ENCODE peak calls at places on chromosomes 16 and 17, in eight cellular contexts. One of them, this sample, is unnamed.

GRCh38 chr17:2222301-2222700 is 81.3 kb downstream of the SMG6 start:
- DNase-seq in bronchial epithelial cell: no peak
- DNase-seq in cardiac muscle cell: no peak
- DNase-seq in body of pancreas: no peak
- DNase-seq in NB4: no peak
- DNase-seq in heart right ventricle: no peak
- DNase-seq in fibroblast of lung: no peak
- DNase-seq in adrenal gland: no peak
- DNase-seq in this sample: no peak

GRCh38 chr17:73065376-73065775 is 27.1 kb downstream of the SLC39A11 start:
- DNase-seq in bronchial epithelial cell: no peak
- DNase-seq in cardiac muscle cell: no peak
- DNase-seq in body of pancreas: no peak
- DNase-seq in NB4: no peak
- DNase-seq in heart right ventricle: no peak
- DNase-seq in fibroblast of lung: no peak
- DNase-seq in adrenal gland: no peak
- DNase-seq in this sample: no peak

GRCh38 chr16:25023541-25023940 is 8.4 kb upstream of the ARHGAP17 start:
- DNase-seq in bronchial epithelial cell: peak; percentile 41
- DNase-seq in cardiac muscle cell: no peak
- DNase-seq in body of pancreas: no peak
- DNase-seq in NB4: peak; percentile 70
- DNase-seq in heart right ventricle: no peak
- DNase-seq in fibroblast of lung: no peak
- DNase-seq in adrenal gland: no peak
- DNase-seq in this sample: no peak

GRCh38 chr16:51553910-51554309 is 402.8 kb upstream of the SALL1 start:
- DNase-seq in bronchial epithelial cell: peak; percentile 69
- DNase-seq in cardiac muscle cell: peak; percentile 58
- DNase-seq in body of pancreas: no peak
- DNase-seq in NB4: no peak
- DNase-seq in heart right ventricle: no peak
- DNase-seq in fibroblast of lung: peak; percentile 85
- DNase-seq in adrenal gland: no peak
- DNase-seq in this sample: no peak

GRCh38 chr16:80804451-80805383 is at the start of gene CDYL2:
- DNase-seq in bronchial epithelial cell: peak; percentile 23
- DNase-seq in cardiac muscle cell: peak; percentile 53
- DNase-seq in body of pancreas: peak; percentile 50
- DNase-seq in NB4: peak; percentile 17
- DNase-seq in heart right ventricle: no peak
- DNase-seq in fibroblast of lung: peak; percentile 19
- DNase-seq in adrenal gland: peak; percentile 44
- DNase-seq in this sample: no peak

GRCh38 chr17:83100853-83101391 is 21.5 kb downstream of the METRNL start:
- DNase-seq in bronchial epithelial cell: no peak
- DNase-seq in cardiac muscle cell: no peak
- DNase-seq in body of pancreas: no peak
- DNase-seq in NB4: no peak
- DNase-seq in heart right ventricle: no peak
- DNase-seq in fibroblast of lung: no peak
- DNase-seq in adrenal gland: no peak
- DNase-seq in this sample: no peak

GRCh38 chr17:20216154-20216815 is 207.1 kb downstream of the SPECC1 start:
- DNase-seq in bronchial epithelial cell: no peak
- DNase-seq in cardiac muscle cell: no peak
- DNase-seq in body of pancreas: no peak
- DNase-seq in NB4: no peak
- DNase-seq in heart right ventricle: no peak
- DNase-seq in fibroblast of lung: no peak
- DNase-seq in adrenal gland: no peak
- DNase-seq in this sample: no peak

GRCh38 chr17:63983326-63983725 is 10.6 kb upstream of the SCN4A start:
- DNase-seq in bronchial epithelial cell: no peak
- DNase-seq in cardiac muscle cell: no peak
- DNase-seq in body of pancreas: no peak
- DNase-seq in NB4: no peak
- DNase-seq in heart right ventricle: peak; percentile 75
- DNase-seq in fibroblast of lung: no peak
- DNase-seq in adrenal gland: peak; percentile 43
- DNase-seq in this sample: no peak

GRCh38 chr17:74274703-74275340 is 788 bp downstream of the DNAI2 start:
- DNase-seq in bronchial epithelial cell: no peak
- DNase-seq in cardiac muscle cell: no peak
- DNase-seq in body of pancreas: no peak
- DNase-seq in NB4: peak; percentile 63
- DNase-seq in heart right ventricle: no peak
- DNase-seq in fibroblast of lung: no peak
- DNase-seq in adrenal gland: no peak
- DNase-seq in this sample: no peak

GRCh38 chr17:4808378-4808767 is 1.4 kb downstream of the PLD2 start:
- DNase-seq in bronchial epithelial cell: no peak
- DNase-seq in cardiac muscle cell: peak; percentile 11
- DNase-seq in body of pancreas: peak; percentile 75
- DNase-seq in NB4: no peak
- DNase-seq in heart right ventricle: peak; percentile 74
- DNase-seq in fibroblast of lung: peak; percentile 26
- DNase-seq in adrenal gland: no peak
- DNase-seq in this sample: no peak

GRCh38 chr17:4810696-4811289 is 3.8 kb downstream of the PLD2 start:
- DNase-seq in bronchial epithelial cell: no peak
- DNase-seq in cardiac muscle cell: no peak
- DNase-seq in body of pancreas: no peak
- DNase-seq in NB4: no peak
- DNase-seq in heart right ventricle: no peak
- DNase-seq in fibroblast of lung: no peak
- DNase-seq in adrenal gland: no peak
- DNase-seq in this sample: no peak

GRCh38 chr17:4806420-4806769 is 557 bp upstream of the PLD2 start:
- DNase-seq in bronchial epithelial cell: no peak
- DNase-seq in cardiac muscle cell: peak; percentile 7
- DNase-seq in body of pancreas: no peak
- DNase-seq in NB4: no peak
- DNase-seq in heart right ventricle: no peak
- DNase-seq in fibroblast of lung: no peak
- DNase-seq in adrenal gland: no peak
- DNase-seq in this sample: no peak

GRCh38 chr17:4807534-4808377 is 804 bp downstream of the PLD2 start:
- DNase-seq in bronchial epithelial cell: no peak
- DNase-seq in cardiac muscle cell: peak; percentile 6
- DNase-seq in body of pancreas: no peak
- DNase-seq in NB4: no peak
- DNase-seq in heart right ventricle: no peak
- DNase-seq in fibroblast of lung: no peak
- DNase-seq in adrenal gland: no peak
- DNase-seq in this sample: no peak

DNA sequence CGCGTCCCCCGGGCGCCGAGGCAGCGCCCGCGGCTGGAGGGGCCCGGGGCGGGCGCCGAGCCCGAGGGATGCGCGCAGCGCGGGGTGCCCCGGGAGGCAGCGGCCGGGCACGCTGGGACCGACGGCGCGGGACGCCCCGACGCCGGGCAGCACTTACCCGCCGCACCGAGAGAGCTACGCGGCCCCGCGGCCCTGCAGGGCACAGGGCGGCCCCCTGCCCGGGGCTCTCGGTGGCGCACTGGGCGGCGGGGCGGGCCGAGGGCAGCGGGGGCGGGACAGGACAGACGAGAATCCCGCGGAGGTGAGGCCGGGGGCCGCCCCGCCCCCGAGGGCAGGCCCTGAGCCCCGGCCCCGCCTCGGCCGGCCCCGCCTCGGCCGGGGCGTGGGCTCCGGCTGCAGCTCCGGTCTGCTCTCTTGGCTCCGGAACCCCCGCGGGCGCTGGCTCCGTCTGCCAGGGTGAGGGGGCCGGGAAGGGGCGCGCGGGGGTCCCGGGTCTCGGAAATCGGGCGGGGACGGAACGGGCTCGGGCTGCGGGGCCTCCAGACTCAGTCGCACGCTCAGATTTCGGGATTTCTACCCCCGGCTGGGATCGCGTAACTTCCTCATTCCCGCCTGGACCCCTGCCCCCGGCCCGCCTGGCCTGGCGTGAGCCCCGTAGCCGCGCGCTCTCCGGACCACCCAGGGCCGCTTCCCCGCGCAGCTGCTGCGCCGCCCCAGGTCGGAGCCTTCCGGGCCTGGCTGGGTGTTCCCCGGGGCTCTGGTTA is at the start of gene PLD2:
- DNase-seq in bronchial epithelial cell: peak; percentile 69
- DNase-seq in cardiac muscle cell: peak; percentile 83
- DNase-seq in body of pancreas: peak; percentile 89
- DNase-seq in NB4: peak; percentile 79
- DNase-seq in heart right ventricle: peak; percentile 87
- DNase-seq in fibroblast of lung: peak; percentile 69
- DNase-seq in adrenal gland: peak; percentile 87
- DNase-seq in this sample: peak; percentile 44
- TF ChIP-seq CTCF in bronchial epithelial cell: no peak
- TF ChIP-seq CTCF in cardiac muscle cell: no peak
- TF ChIP-seq CTCF in body of pancreas: no peak
- TF ChIP-seq CTCF in NB4: no peak
- TF ChIP-seq CTCF in heart right ventricle: no peak
- TF ChIP-seq CTCF in fibroblast of lung: no peak
- TF ChIP-seq CTCF in adrenal gland: no peak
- TF ChIP-seq CTCF in this sample: no peak

GRCh38 chr17:13002761-13003453 is 14.9 kb downstream of the ELAC2 start:
- DNase-seq in bronchial epithelial cell: peak; percentile 44
- DNase-seq in cardiac muscle cell: peak; percentile 86
- DNase-seq in body of pancreas: peak; percentile 72
- DNase-seq in NB4: peak; percentile 61
- DNase-seq in heart right ventricle: peak; percentile 81
- DNase-seq in fibroblast of lung: peak; percentile 79
- DNase-seq in adrenal gland: peak; percentile 65
- DNase-seq in this sample: no peak

GRCh38 chr17:13001991-13002615 is 15.7 kb downstream of the ELAC2 start:
- DNase-seq in bronchial epithelial cell: no peak
- DNase-seq in cardiac muscle cell: peak; percentile 22
- DNase-seq in body of pancreas: no peak
- DNase-seq in NB4: no peak
- DNase-seq in heart right ventricle: no peak
- DNase-seq in fibroblast of lung: peak; percentile 44
- DNase-seq in adrenal gland: no peak
- DNase-seq in this sample: no peak

GRCh38 chr17:13003927-13004326 is 13.9 kb downstream of the ELAC2 start:
- DNase-seq in bronchial epithelial cell: no peak
- DNase-seq in cardiac muscle cell: no peak
- DNase-seq in body of pancreas: no peak
- DNase-seq in NB4: no peak
- DNase-seq in heart right ventricle: no peak
- DNase-seq in fibroblast of lung: no peak
- DNase-seq in adrenal gland: no peak
- DNase-seq in this sample: no peak

GRCh38 chr17:13004336-13004735 is 13.5 kb downstream of the ELAC2 start:
- DNase-seq in bronchial epithelial cell: no peak
- DNase-seq in cardiac muscle cell: no peak
- DNase-seq in body of pancreas: no peak
- DNase-seq in NB4: no peak
- DNase-seq in heart right ventricle: no peak
- DNase-seq in fibroblast of lung: no peak
- DNase-seq in adrenal gland: no peak
- DNase-seq in this sample: no peak

DNA sequence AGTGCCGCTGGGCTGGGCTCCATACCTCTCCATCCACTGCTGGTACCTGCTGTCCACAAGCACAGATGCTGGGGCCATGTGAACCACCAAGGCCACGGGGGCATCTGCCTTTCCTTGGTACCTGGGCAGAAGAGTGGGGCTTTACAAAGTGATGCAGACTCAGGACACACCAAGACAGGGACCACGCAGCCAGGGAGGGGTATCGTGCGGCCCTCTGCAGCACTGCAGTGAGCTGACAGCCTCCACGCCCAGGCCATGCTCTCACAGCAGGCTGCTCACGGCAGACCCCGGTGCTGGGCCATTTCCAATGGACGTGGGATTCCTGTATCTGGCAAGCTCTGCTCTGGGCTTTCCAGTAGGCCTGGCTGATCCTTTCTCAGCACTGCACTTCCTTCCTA is 14.4 kb downstream of the ELAC2 start:
- DNase-seq in bronchial epithelial cell: no peak
- DNase-seq in cardiac muscle cell: no peak
- DNase-seq in body of pancreas: no peak
- DNase-seq in NB4: no peak
- DNase-seq in heart right ventricle: no peak
- DNase-seq in fibroblast of lung: no peak
- DNase-seq in adrenal gland: no peak
- DNase-seq in this sample: no peak
- TF ChIP-seq CTCF in bronchial epithelial cell: no peak
- TF ChIP-seq CTCF in cardiac muscle cell: no peak
- TF ChIP-seq CTCF in body of pancreas: no peak
- TF ChIP-seq CTCF in NB4: no peak
- TF ChIP-seq CTCF in heart right ventricle: no peak
- TF ChIP-seq CTCF in fibroblast of lung: no peak
- TF ChIP-seq CTCF in adrenal gland: peak; percentile 1
- TF ChIP-seq CTCF in this sample: no peak

DNA sequence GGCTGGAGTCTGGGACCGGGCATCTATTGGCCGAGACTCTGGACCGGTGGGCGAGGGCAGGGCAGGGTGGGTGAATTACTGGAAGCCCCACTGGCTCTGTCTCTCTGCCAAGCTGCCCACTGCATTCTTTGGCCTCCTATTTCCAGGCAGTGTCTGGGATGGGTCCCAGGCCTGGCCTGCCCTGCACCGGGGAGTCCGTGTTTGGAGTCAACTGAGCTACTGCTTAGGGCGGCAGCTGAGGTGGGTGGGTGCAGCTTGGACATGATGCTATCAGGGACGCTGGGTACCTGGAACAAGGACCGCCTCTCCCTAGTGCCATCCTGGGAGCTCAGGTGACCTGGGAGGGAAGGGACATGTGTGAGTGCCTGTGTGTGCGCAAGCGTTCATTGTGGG is 58.1 kb downstream of the SOCS3 start:
- DNase-seq in bronchial epithelial cell: no peak
- DNase-seq in cardiac muscle cell: no peak
- DNase-seq in body of pancreas: no peak
- DNase-seq in NB4: no peak
- DNase-seq in heart right ventricle: no peak
- DNase-seq in fibroblast of lung: no peak
- DNase-seq in adrenal gland: no peak
- DNase-seq in this sample: no peak
- TF ChIP-seq CTCF in bronchial epithelial cell: no peak
- TF ChIP-seq CTCF in cardiac muscle cell: no peak
- TF ChIP-seq CTCF in body of pancreas: no peak
- TF ChIP-seq CTCF in NB4: no peak
- TF ChIP-seq CTCF in heart right ventricle: no peak
- TF ChIP-seq CTCF in fibroblast of lung: no peak
- TF ChIP-seq CTCF in adrenal gland: no peak
- TF ChIP-seq CTCF in this sample: no peak

GRCh38 chr17:57085448-57086068 is 512 bp downstream of the AKAP1 start:
- DNase-seq in bronchial epithelial cell: no peak
- DNase-seq in cardiac muscle cell: peak; percentile 36
- DNase-seq in body of pancreas: peak; percentile 70
- DNase-seq in NB4: peak; percentile 68
- DNase-seq in heart right ventricle: peak; percentile 59
- DNase-seq in fibroblast of lung: peak; percentile 26
- DNase-seq in adrenal gland: peak; percentile 72
- DNase-seq in this sample: no peak
- TF ChIP-seq CTCF in bronchial epithelial cell: peak; percentile 49
- TF ChIP-seq CTCF in cardiac muscle cell: peak; percentile 17
- TF ChIP-seq CTCF in body of pancreas: no peak
- TF ChIP-seq CTCF in NB4: no peak
- TF ChIP-seq CTCF in heart right ventricle: peak; percentile 42
- TF ChIP-seq CTCF in fibroblast of lung: peak; percentile 19
- TF ChIP-seq CTCF in adrenal gland: no peak
- TF ChIP-seq CTCF in this sample: peak; percentile 8

GRCh38 chr17:5562172-5562571 is 22.1 kb downstream of the NLRP1 start:
- DNase-seq in bronchial epithelial cell: no peak
- DNase-seq in cardiac muscle cell: no peak
- DNase-seq in body of pancreas: no peak
- DNase-seq in NB4: no peak
- DNase-seq in heart right ventricle: no peak
- DNase-seq in fibroblast of lung: no peak
- DNase-seq in adrenal gland: no peak
- DNase-seq in this sample: no peak
- TF ChIP-seq CTCF in bronchial epithelial cell: no peak
- TF ChIP-seq CTCF in cardiac muscle cell: no peak
- TF ChIP-seq CTCF in body of pancreas: no peak
- TF ChIP-seq CTCF in NB4: no peak
- TF ChIP-seq CTCF in heart right ventricle: no peak
- TF ChIP-seq CTCF in fibroblast of lung: no peak
- TF ChIP-seq CTCF in adrenal gland: no peak
- TF ChIP-seq CTCF in this sample: no peak